ENCODE peak calls at places on chromosome 18, in five cellular contexts. C is spleen; W is right lobe of liver; F is substantia nigra; U is CD8-positive, alpha-beta T cell. X is an unnamed sample.

GRCh38 chr18:35501369-35501768 is 3.6 kb upstream of the INO80C start:
- DNase-seq in C (no peak), W (no peak), F (no peak), U (no peak), X (no peak)

GRCh38 chr18:10681581-10682367 is 155.9 kb downstream of the NAPG start:
- DNase-seq in C (no peak), W (no peak), F (no peak), U (no peak), X (no peak)

GRCh38 chr18:78459646-78460045 is 520.0 kb upstream of the SALL3 start:
- DNase-seq in C (no peak), W (no peak), F (no peak), U (no peak), X (no peak)

GRCh38 chr18:75421656-75422055 is 5.8 kb downstream of the SMIM21 start:
- DNase-seq in C (no peak), W (no peak), F (no peak), U (no peak), X (no peak)

GRCh38 chr18:48790226-48790863 is 160.4 kb downstream of the SMAD7 start:
- DNase-seq in C (peak), W (peak), F (no peak), U (no peak), X (no peak)

GRCh38 chr18:73948497-73948896 is 199.1 kb downstream of the FBXO15 start:
- DNase-seq in C (no peak), W (no peak), F (no peak), U (no peak), X (no peak)

GRCh38 chr18:70420151-70420898 is 131.5 kb downstream of the SOCS6 start:
- DNase-seq in C (no peak), W (no peak), F (no peak), U (no peak), X (no peak)

GRCh38 chr18:69885381-69885780 is 62.3 kb downstream of the CD226 start:
- DNase-seq in C (no peak), W (no peak), F (no peak), U (no peak), X (no peak)

GRCh38 chr18:51051105-51051712 is 21.2 kb downstream of the SMAD4 start:
- DNase-seq in C (no peak), W (no peak), F (no peak), U (no peak), X (no peak)

GRCh38 chr18:3966985-3967856 is 487.9 kb downstream of the DLGAP1 start:
- DNase-seq in C (no peak), W (no peak), F (no peak), U (no peak), X (no peak)

GRCh38 chr18:37322497-37323035 is 243.0 kb downstream of the CELF4 start:
- DNase-seq in C (no peak), W (no peak), F (peak), U (no peak), X (no peak)

GRCh38 chr18:28801876-28802275 is 624.9 kb upstream of the CDH2 start:
- DNase-seq in C (no peak), W (no peak), F (no peak), U (no peak), X (no peak)

GRCh38 chr18:71665131-71665530 is 879.0 kb downstream of the CBLN2 start:
- DNase-seq in C (no peak), W (no peak), F (no peak), U (no peak), X (no peak)

GRCh38 chr18:75857558-75857957 is 430.1 kb upstream of the SMIM21 start:
- DNase-seq in C (no peak), W (no peak), F (no peak), U (no peak), X (no peak)

GRCh38 chr18:67123901-67124300 is 392.6 kb downstream of the DSEL start:
- DNase-seq in C (no peak), W (no peak), F (no peak), U (no peak), X (no peak)

GRCh38 chr18:59764281-59764680 is 67.1 kb upstream of the CCBE1 start:
- DNase-seq in C (no peak), W (no peak), F (no peak), U (no peak), X (no peak)

GRCh38 chr18:9534844-9535243 is 59.5 kb downstream of the RALBP1 start:
- DNase-seq in C (no peak), W (no peak), F (no peak), U (no peak), X (no peak)

GRCh38 chr18:46736736-46737135 is 20.1 kb downstream of the ST8SIA5 start:
- DNase-seq in C (no peak), W (no peak), F (no peak), U (no peak), X (no peak)

GRCh38 chr18:2988041-2988794 is 24.7 kb downstream of the LPIN2 start:
- DNase-seq in C (no peak), W (no peak), F (no peak), U (no peak), X (no peak)

GRCh38 chr18:49628993-49629795 is 67.3 kb downstream of the LIPG start:
- DNase-seq in C (no peak), W (peak), F (peak), U (no peak), X (no peak)

GRCh38 chr18:45920367-45920766 is 46.8 kb downstream of the EPG5 start:
- DNase-seq in C (peak), W (peak), F (peak), U (no peak), X (peak)

GRCh38 chr18:76456018-76456750 is 38.9 kb downstream of the ZNF516 start:
- DNase-seq in C (peak), W (no peak), F (no peak), U (no peak), X (no peak)

GRCh38 chr18:79982736-79983135 is 5.6 kb downstream of the TXNL4A start:
- DNase-seq in C (no peak), W (no peak), F (peak), U (peak), X (no peak)

GRCh38 chr18:60146220-60146960 is 226.2 kb downstream of the MC4R start:
- DNase-seq in C (no peak), W (no peak), F (no peak), U (no peak), X (no peak)

GRCh38 chr18:35155403-35156117 is 85.3 kb upstream of the ZNF397 start:
- DNase-seq in C (peak), W (no peak), F (no peak), U (no peak), X (no peak)

GRCh38 chr18:21134895-21135294 is 23.3 kb upstream of the ROCK1 start:
- DNase-seq in C (no peak), W (no peak), F (no peak), U (peak), X (no peak)

GRCh38 chr18:14943967-14944636 is 196.1 kb downstream of the ANKRD30B start:
- DNase-seq in C (no peak), W (no peak), F (no peak), U (no peak), X (no peak)

GRCh38 chr18:21341141-21341540 is 99.1 kb downstream of the GREB1L start:
- DNase-seq in C (no peak), W (no peak), F (no peak), U (no peak), X (no peak)

GRCh38 chr18:68532328-68532885 is 182.5 kb downstream of the TMX3 start:
- DNase-seq in C (no peak), W (no peak), F (no peak), U (no peak), X (no peak)

GRCh38 chr18:75223687-75224347 is 13.2 kb downstream of the TSHZ1 start:
- DNase-seq in C (no peak), W (no peak), F (no peak), U (no peak), X (no peak)

GRCh38 chr18:8980496-8981402 is 121.8 kb upstream of the NDUFV2 start:
- DNase-seq in C (no peak), W (no peak), F (no peak), U (no peak), X (no peak)

GRCh38 chr18:79750980-79751571 is 46.7 kb upstream of the KCNG2 start:
- DNase-seq in C (peak), W (no peak), F (peak), U (no peak), X (peak)

DNA sequence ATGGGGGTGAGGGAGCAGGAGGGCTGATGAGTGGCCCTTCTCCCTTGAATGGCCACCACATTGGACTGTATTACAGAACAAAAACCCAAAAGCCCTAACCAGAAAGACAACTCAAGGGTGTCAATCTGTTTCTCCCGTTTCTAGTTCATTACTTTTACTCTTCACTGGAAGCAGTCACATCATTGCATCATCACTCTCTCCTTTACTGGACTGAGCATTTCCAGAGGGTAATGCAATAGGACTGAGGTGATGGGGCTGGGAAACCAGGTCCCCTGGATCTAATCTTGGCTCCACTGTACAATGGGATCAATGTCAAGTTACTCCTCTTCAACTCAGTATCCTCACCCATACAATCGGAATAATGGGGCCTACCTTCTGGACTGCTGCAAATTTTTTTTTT is 56.1 kb downstream of the BCL2 start:
- DNase-seq in C (no peak), W (no peak), F (no peak), U (no peak), X (no peak)
- H3K27ac ChIP-seq in C (no peak), W (no peak), F (peak), U (no peak), X (no peak)

DNA sequence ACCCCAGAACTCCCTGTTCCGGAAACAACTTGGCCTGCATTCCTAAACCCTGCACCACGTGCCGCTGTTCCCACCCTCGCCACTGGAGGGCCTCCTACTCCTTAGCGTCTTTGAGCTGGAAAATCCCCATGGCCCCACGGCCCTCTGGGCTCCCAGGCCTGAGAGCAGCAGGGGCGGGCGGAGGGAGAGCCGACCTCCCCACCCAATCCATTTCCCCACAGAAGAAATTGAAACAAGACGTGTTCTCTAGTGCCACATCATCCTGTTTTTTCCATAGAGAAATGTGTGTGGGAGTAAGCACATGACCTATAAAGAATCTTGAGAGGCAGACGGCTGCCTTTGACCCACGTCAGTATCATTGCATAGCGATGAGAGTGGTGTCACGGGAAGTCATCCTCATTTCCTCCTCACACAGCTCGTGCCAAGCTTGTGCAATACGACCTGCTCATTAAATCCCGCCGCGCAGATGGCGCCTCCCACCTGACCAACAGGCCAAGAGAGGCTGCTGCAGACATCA is 79.2 kb downstream of the LAMA1 start:
- DNase-seq in C (no peak), W (peak), F (peak), U (no peak), X (peak)
- H3K27ac ChIP-seq in C (no peak), W (no peak), F (no peak), U (no peak), X (peak)

DNA sequence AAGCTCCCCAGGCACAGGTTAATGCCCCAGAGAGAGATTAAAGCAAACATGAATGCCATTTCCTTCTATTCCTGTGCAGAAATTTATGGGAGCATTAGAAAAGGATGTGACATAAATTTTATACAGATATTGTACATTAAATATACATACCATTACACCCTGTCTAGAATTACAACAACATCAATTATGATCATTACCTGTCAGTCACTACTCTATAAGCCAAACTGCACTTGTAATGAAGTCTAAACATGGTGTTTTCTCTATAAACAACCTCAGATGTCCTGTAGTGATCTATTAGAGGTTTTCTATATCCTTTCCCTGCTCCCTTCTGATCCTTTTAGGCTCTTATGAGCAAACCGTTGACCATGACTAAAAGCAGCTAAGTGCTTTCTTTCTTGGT is 17.4 kb upstream of the GAREM1 start:
- DNase-seq in C (no peak), W (no peak), F (no peak), U (no peak), X (no peak)
- H3K27ac ChIP-seq in C (no peak), W (no peak), F (no peak), U (no peak), X (no peak)

GRCh38 chr18:32095156-32095555 is 3.5 kb downstream of the RNF138 start:
- DNase-seq in C (no peak), W (no peak), F (no peak), U (no peak), X (no peak)
- H3K27ac ChIP-seq in C (no peak), W (no peak), F (no peak), U (no peak), X (no peak)

DNA sequence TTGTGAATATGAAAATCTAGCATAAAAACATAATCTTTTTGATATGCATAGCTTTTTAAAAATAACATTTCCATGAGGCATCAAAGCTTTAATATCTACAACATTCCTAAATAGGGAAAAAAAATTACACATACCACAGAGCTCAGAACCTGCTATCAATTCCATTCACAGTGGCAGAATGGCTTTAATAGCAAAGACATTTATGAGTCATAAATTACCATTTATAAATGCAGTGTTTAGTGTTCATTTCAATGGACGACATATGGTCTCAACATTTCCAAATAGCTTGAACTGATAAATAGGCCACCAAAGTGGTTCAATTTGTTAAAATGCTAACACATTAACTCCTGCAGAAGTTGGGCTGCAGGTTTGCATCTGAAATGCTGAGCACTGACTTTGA is 600.6 kb upstream of the SETBP1 start:
- DNase-seq in C (no peak), W (no peak), F (no peak), U (no peak), X (no peak)
- H3K27ac ChIP-seq in C (no peak), W (no peak), F (no peak), U (no peak), X (peak)

DNA sequence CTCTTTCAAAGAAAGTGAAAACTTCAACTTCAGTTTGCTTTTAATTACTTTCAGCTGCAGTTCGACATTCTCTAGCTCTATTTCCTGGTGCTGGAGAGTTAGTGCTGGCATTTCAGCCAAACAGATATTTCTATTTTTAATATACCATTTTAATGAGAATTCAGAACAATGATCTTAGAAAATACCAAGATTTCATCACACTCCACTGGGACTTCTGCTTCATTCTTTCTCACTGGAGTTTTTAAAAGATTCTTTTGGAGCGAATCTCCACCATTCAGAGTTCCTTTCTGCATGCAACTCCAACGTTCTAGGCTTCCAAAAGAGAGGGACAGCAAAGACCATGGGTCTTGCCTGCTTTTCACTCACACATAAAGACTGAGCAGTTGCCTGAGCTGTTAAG is 94.2 kb downstream of the CABLES1 start:
- DNase-seq in C (no peak), W (no peak), F (no peak), U (no peak), X (no peak)
- H3K27ac ChIP-seq in C (no peak), W (no peak), F (no peak), U (no peak), X (no peak)

GRCh38 chr18:44771957-44772917 is 91.5 kb downstream of the SETBP1 start:
- DNase-seq in C (no peak), W (peak), F (no peak), U (no peak), X (no peak)

GRCh38 chr18:44767807-44768206 is 87.1 kb downstream of the SETBP1 start:
- DNase-seq in C (no peak), W (no peak), F (no peak), U (no peak), X (no peak)

GRCh38 chr18:44773640-44774155 is 93.0 kb downstream of the SETBP1 start:
- DNase-seq in C (no peak), W (no peak), F (no peak), U (no peak), X (no peak)

GRCh38 chr18:44771572-44771956 is 90.9 kb downstream of the SETBP1 start:
- DNase-seq in C (no peak), W (no peak), F (no peak), U (no peak), X (no peak)

DNA sequence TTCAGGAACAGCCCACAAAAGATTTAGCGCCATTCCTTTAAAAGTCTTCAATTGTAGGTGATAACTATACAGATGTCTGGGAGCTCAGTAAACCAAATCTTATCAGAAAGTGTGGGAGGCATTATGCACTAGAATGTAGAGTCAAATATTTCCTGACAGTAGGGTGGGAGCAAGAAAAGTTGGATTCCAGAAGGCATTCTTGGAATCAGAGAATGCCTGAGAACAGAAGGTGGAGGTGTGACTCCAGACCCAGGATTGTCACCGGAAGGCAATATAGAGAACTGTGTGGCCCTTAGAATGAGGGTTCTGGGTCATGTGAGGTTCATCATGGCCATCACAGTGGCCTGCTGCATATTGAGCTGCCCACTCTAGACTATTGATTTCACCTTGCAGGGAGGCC is 90.0 kb downstream of the SETBP1 start:
- DNase-seq in C (no peak), W (no peak), F (no peak), U (no peak), X (no peak)
- H3K27ac ChIP-seq in C (no peak), W (no peak), F (no peak), U (no peak), X (no peak)

X was measured in epithelial cell of prostate.